ENCODE peak calls at places on chromosomes 5 and 9, in six cellular contexts. One of them, this sample, is unnamed.
A peak's percentile ranks its signal among the peaks of the same experiment; 100 is the strongest.

GRCh38 chr5:83632874-83633273 is 87.8 kb downstream of the HAPLN1 start:
- DNase-seq in left ventricle myocardium inferior: no peak
- DNase-seq in PC-9: peak; percentile 74
- DNase-seq in AG04450: peak; percentile 60
- DNase-seq in IMR-90: peak; percentile 84
- DNase-seq in adrenal gland: no peak
- DNase-seq in this sample: no peak

GRCh38 chr5:172885594-172886340 is 51.7 kb downstream of the ERGIC1 start:
- DNase-seq in AG04450: no peak
- DNase-seq in left ventricle myocardium inferior: no peak
- DNase-seq in IMR-90: no peak
- DNase-seq in PC-9: no peak
- DNase-seq in adrenal gland: peak; percentile 57
- DNase-seq in this sample: peak; percentile 76

GRCh38 chr5:952597-953271 is 55.9 kb upstream of the NKD2 start:
- DNase-seq in adrenal gland: no peak
- DNase-seq in AG04450: no peak
- DNase-seq in left ventricle myocardium inferior: no peak
- DNase-seq in IMR-90: no peak
- DNase-seq in PC-9: no peak
- DNase-seq in this sample: no peak

GRCh38 chr9:104743377-104743985 is 4.0 kb upstream of the NIPSNAP3A start:
- DNase-seq in adrenal gland: peak; percentile 27
- DNase-seq in PC-9: peak; percentile 35
- DNase-seq in AG04450: peak; percentile 21
- DNase-seq in IMR-90: peak; percentile 73
- DNase-seq in left ventricle myocardium inferior: no peak
- DNase-seq in this sample: no peak

GRCh38 chr9:29556317-29556716 is 1983.0 kb upstream of the C9orf72 start:
- DNase-seq in AG04450: no peak
- DNase-seq in left ventricle myocardium inferior: no peak
- DNase-seq in PC-9: no peak
- DNase-seq in IMR-90: no peak
- DNase-seq in adrenal gland: peak; percentile 29
- DNase-seq in this sample: no peak

GRCh38 chr5:179258922-179259730 is 86.1 kb downstream of the ADAMTS2 start:
- DNase-seq in left ventricle myocardium inferior: no peak
- DNase-seq in AG04450: no peak
- DNase-seq in adrenal gland: no peak
- DNase-seq in IMR-90: peak; percentile 72
- DNase-seq in PC-9: no peak
- DNase-seq in this sample: no peak

GRCh38 chr9:33510264-33511183 is 13.5 kb upstream of the ANKRD18B start:
- DNase-seq in adrenal gland: peak; percentile 66
- DNase-seq in PC-9: peak; percentile 28
- DNase-seq in left ventricle myocardium inferior: peak; percentile 72
- DNase-seq in IMR-90: peak; percentile 62
- DNase-seq in AG04450: no peak
- DNase-seq in this sample: peak; percentile 68

GRCh38 chr5:143217065-143217803 is 186.3 kb downstream of the NR3C1 start:
- DNase-seq in IMR-90: peak; percentile 27
- DNase-seq in PC-9: no peak
- DNase-seq in left ventricle myocardium inferior: no peak
- DNase-seq in adrenal gland: no peak
- DNase-seq in AG04450: no peak
- DNase-seq in this sample: no peak

GRCh38 chr5:167167191-167167590 is 1124.3 kb upstream of the WWC1 start:
- DNase-seq in AG04450: no peak
- DNase-seq in PC-9: no peak
- DNase-seq in IMR-90: no peak
- DNase-seq in adrenal gland: no peak
- DNase-seq in left ventricle myocardium inferior: no peak
- DNase-seq in this sample: no peak

GRCh38 chr9:4857163-4857562 is 64.4 kb downstream of the RCL1 start:
- DNase-seq in IMR-90: no peak
- DNase-seq in adrenal gland: no peak
- DNase-seq in PC-9: no peak
- DNase-seq in left ventricle myocardium inferior: no peak
- DNase-seq in AG04450: no peak
- DNase-seq in this sample: no peak

GRCh38 chr9:138096192-138096845 is 218.7 kb downstream of the CACNA1B start:
- DNase-seq in adrenal gland: no peak
- DNase-seq in left ventricle myocardium inferior: no peak
- DNase-seq in IMR-90: no peak
- DNase-seq in PC-9: no peak
- DNase-seq in AG04450: no peak
- DNase-seq in this sample: no peak

GRCh38 chr9:125825762-125826161 is 78.6 kb downstream of the PBX3 start:
- DNase-seq in AG04450: no peak
- DNase-seq in adrenal gland: no peak
- DNase-seq in IMR-90: no peak
- DNase-seq in PC-9: no peak
- DNase-seq in left ventricle myocardium inferior: no peak
- DNase-seq in this sample: no peak

GRCh38 chr5:60718186-60718892 is 18.4 kb upstream of the DEPDC1B start:
- DNase-seq in PC-9: no peak
- DNase-seq in IMR-90: no peak
- DNase-seq in left ventricle myocardium inferior: no peak
- DNase-seq in AG04450: no peak
- DNase-seq in adrenal gland: no peak
- DNase-seq in this sample: no peak

GRCh38 chr5:96893342-96893741 is 17.0 kb downstream of the ERAP2 start:
- DNase-seq in left ventricle myocardium inferior: no peak
- DNase-seq in adrenal gland: no peak
- DNase-seq in PC-9: no peak
- DNase-seq in AG04450: peak; percentile 45
- DNase-seq in IMR-90: peak; percentile 90
- DNase-seq in this sample: no peak

GRCh38 chr5:59542841-59543825 is 350.4 kb downstream of the PDE4D start:
- DNase-seq in AG04450: no peak
- DNase-seq in adrenal gland: peak; percentile 3
- DNase-seq in PC-9: no peak
- DNase-seq in IMR-90: no peak
- DNase-seq in left ventricle myocardium inferior: peak; percentile 49
- DNase-seq in this sample: peak; percentile 80

GRCh38 chr5:169651526-169651925 is 14.5 kb downstream of the DOCK2 start:
- DNase-seq in adrenal gland: no peak
- DNase-seq in left ventricle myocardium inferior: no peak
- DNase-seq in AG04450: no peak
- DNase-seq in IMR-90: no peak
- DNase-seq in PC-9: no peak
- DNase-seq in this sample: no peak

GRCh38 chr9:116166713-116167112 is 13.1 kb downstream of the PAPPA start:
- DNase-seq in IMR-90: no peak
- DNase-seq in PC-9: no peak
- DNase-seq in AG04450: no peak
- DNase-seq in left ventricle myocardium inferior: no peak
- DNase-seq in adrenal gland: no peak
- DNase-seq in this sample: no peak

GRCh38 chr5:61933787-61934626 is 372.0 kb upstream of the KIF2A start:
- DNase-seq in AG04450: peak; percentile 1
- DNase-seq in adrenal gland: peak; percentile 74
- DNase-seq in left ventricle myocardium inferior: no peak
- DNase-seq in IMR-90: peak; percentile 29
- DNase-seq in PC-9: peak; percentile 41
- DNase-seq in this sample: no peak

GRCh38 chr9:2963307-2963706 is 119.4 kb upstream of the PUM3 start:
- DNase-seq in left ventricle myocardium inferior: no peak
- DNase-seq in PC-9: no peak
- DNase-seq in AG04450: no peak
- DNase-seq in adrenal gland: no peak
- DNase-seq in IMR-90: no peak
- DNase-seq in this sample: no peak

GRCh38 chr5:912356-913091 is 19.8 kb downstream of the TRIP13 start:
- DNase-seq in left ventricle myocardium inferior: no peak
- DNase-seq in IMR-90: peak; percentile 96
- DNase-seq in adrenal gland: peak; percentile 76
- DNase-seq in AG04450: peak; percentile 76
- DNase-seq in PC-9: peak; percentile 95
- DNase-seq in this sample: no peak

GRCh38 chr9:37650873-37651768 is at the start of gene FRMPD1:
- DNase-seq in PC-9: peak; percentile 59
- DNase-seq in left ventricle myocardium inferior: peak; percentile 65
- DNase-seq in IMR-90: peak; percentile 14
- DNase-seq in adrenal gland: peak; percentile 71
- DNase-seq in AG04450: no peak
- DNase-seq in this sample: peak; percentile 85

GRCh38 chr9:87606921-87607521 is 109.4 kb downstream of the DAPK1 start:
- DNase-seq in AG04450: no peak
- DNase-seq in left ventricle myocardium inferior: no peak
- DNase-seq in adrenal gland: no peak
- DNase-seq in IMR-90: peak; percentile 59
- DNase-seq in PC-9: peak; percentile 31
- DNase-seq in this sample: no peak

GRCh38 chr9:87603854-87604490 is 106.3 kb downstream of the DAPK1 start:
- DNase-seq in adrenal gland: no peak
- DNase-seq in AG04450: no peak
- DNase-seq in left ventricle myocardium inferior: no peak
- DNase-seq in PC-9: no peak
- DNase-seq in IMR-90: no peak
- DNase-seq in this sample: no peak

GRCh38 chr9:87605676-87606075 is 108.0 kb downstream of the DAPK1 start:
- DNase-seq in PC-9: no peak
- DNase-seq in adrenal gland: no peak
- DNase-seq in left ventricle myocardium inferior: no peak
- DNase-seq in AG04450: no peak
- DNase-seq in IMR-90: no peak
- DNase-seq in this sample: no peak

GRCh38 chr9:87602933-87603643 is 105.4 kb downstream of the DAPK1 start:
- DNase-seq in IMR-90: no peak
- DNase-seq in left ventricle myocardium inferior: no peak
- DNase-seq in adrenal gland: no peak
- DNase-seq in AG04450: no peak
- DNase-seq in PC-9: no peak
- DNase-seq in this sample: no peak

DNA sequence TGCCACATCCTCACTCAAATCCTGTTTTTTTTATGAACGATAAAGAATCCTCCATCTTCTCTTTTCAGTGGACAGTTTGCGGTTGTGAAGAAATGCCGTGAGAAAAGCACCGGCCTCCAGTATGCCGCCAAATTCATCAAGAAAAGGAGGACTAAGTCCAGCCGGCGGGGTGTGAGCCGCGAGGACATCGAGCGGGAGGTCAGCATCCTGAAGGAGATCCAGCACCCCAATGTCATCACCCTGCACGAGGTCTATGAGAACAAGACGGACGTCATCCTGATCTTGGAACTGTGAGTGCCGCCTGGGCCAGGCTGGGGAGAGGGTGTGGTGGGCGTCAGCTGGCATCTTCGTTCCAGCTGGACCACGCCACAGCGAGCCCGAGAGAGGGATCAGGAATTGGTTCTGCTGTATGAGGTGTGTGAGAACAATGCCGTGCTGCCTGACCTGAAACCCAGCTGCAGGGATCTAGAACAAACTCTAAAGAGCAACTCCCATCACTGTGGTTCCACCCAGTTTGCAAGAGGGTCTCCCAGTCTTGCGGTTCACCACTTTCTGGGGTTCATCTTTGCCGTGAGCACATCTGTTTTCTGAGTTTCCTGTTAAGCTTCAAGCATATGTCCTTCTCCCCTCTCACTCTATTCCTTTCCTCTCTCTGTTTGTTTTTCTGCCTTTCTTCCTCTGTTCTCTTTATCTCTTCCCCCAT is 107.4 kb downstream of the DAPK1 start:
- DNase-seq in left ventricle myocardium inferior: no peak
- DNase-seq in PC-9: no peak
- DNase-seq in AG04450: no peak
- DNase-seq in IMR-90: no peak
- DNase-seq in adrenal gland: no peak
- DNase-seq in this sample: no peak
- H3K27ac ChIP-seq in left ventricle myocardium inferior: no peak overlapping the region
- H3K27ac ChIP-seq in PC-9: no peak overlapping the region
- H3K27ac ChIP-seq in AG04450: no peak overlapping the region
- H3K27ac ChIP-seq in IMR-90: no peak overlapping the region
- H3K27ac ChIP-seq in adrenal gland: no peak overlapping the region
- H3K27ac ChIP-seq in this sample: no peak overlapping the region

DNA sequence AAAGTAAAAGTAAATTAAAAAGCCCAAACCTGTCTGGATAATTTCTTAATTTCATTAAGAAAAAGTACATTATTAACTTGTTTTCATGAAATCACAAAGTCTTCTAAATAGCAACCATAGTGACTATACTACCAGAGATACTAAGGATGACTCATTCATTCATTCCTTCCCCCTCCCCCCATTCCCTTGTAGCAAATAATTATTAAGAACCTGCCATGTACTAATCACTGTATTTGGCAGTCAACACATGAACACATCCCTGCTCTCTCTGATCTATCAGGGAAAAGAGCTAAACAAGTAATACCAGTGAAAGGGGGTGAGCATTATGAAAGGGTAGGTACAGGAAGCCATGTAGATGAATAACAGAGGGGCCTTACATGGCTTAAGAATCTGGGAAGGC is 203.9 kb downstream of the CWC27 start:
- DNase-seq in AG04450: no peak
- DNase-seq in IMR-90: peak; percentile 26
- DNase-seq in adrenal gland: no peak
- DNase-seq in left ventricle myocardium inferior: no peak
- DNase-seq in PC-9: no peak
- DNase-seq in this sample: no peak
- H3K27ac ChIP-seq in AG04450: no peak overlapping the region
- H3K27ac ChIP-seq in IMR-90: no peak overlapping the region
- H3K27ac ChIP-seq in adrenal gland: no peak overlapping the region
- H3K27ac ChIP-seq in left ventricle myocardium inferior: no peak overlapping the region
- H3K27ac ChIP-seq in PC-9: no peak overlapping the region
- H3K27ac ChIP-seq in this sample: no peak overlapping the region

GRCh38 chr5:176995896-176996767 is 10.4 kb downstream of the UIMC1 start:
- DNase-seq in adrenal gland: no peak
- DNase-seq in PC-9: no peak
- DNase-seq in AG04450: no peak
- DNase-seq in IMR-90: peak; percentile 79
- DNase-seq in left ventricle myocardium inferior: no peak
- DNase-seq in this sample: no peak

GRCh38 chr5:176998828-176999227 is 7.8 kb downstream of the UIMC1 start:
- DNase-seq in IMR-90: no peak
- DNase-seq in left ventricle myocardium inferior: no peak
- DNase-seq in AG04450: no peak
- DNase-seq in adrenal gland: no peak
- DNase-seq in PC-9: no peak
- DNase-seq in this sample: no peak

GRCh38 chr5:176994460-176995121 is 12.0 kb downstream of the UIMC1 start:
- DNase-seq in PC-9: peak; percentile 40
- DNase-seq in adrenal gland: peak; percentile 90
- DNase-seq in AG04450: no peak
- DNase-seq in left ventricle myocardium inferior: peak; percentile 29
- DNase-seq in IMR-90: peak; percentile 60
- DNase-seq in this sample: no peak

GRCh38 chr5:176995122-176995490 is 11.5 kb downstream of the UIMC1 start:
- DNase-seq in IMR-90: no peak
- DNase-seq in AG04450: no peak
- DNase-seq in PC-9: no peak
- DNase-seq in left ventricle myocardium inferior: no peak
- DNase-seq in adrenal gland: peak; percentile 15
- DNase-seq in this sample: no peak

GRCh38 chr5:176996780-176997179 is 9.8 kb downstream of the UIMC1 start:
- DNase-seq in AG04450: no peak
- DNase-seq in adrenal gland: no peak
- DNase-seq in PC-9: no peak
- DNase-seq in IMR-90: no peak
- DNase-seq in left ventricle myocardium inferior: no peak
- DNase-seq in this sample: no peak
- H3K27ac ChIP-seq in AG04450: no peak overlapping the region
- H3K27ac ChIP-seq in adrenal gland: peak overlapping the region; percentile 90
- H3K27ac ChIP-seq in PC-9: peak overlapping the region; percentile 96
- H3K27ac ChIP-seq in IMR-90: no peak overlapping the region
- H3K27ac ChIP-seq in left ventricle myocardium inferior: peak overlapping the region; percentile 73
- H3K27ac ChIP-seq in this sample: no peak overlapping the region

GRCh38 chr9:71678999-71679398 is 89.3 kb downstream of the CEMIP2 start:
- DNase-seq in adrenal gland: no peak
- DNase-seq in IMR-90: no peak
- DNase-seq in left ventricle myocardium inferior: no peak
- DNase-seq in AG04450: no peak
- DNase-seq in PC-9: no peak
- DNase-seq in this sample: no peak
- H3K27ac ChIP-seq in adrenal gland: no peak overlapping the region
- H3K27ac ChIP-seq in IMR-90: no peak overlapping the region
- H3K27ac ChIP-seq in left ventricle myocardium inferior: no peak overlapping the region
- H3K27ac ChIP-seq in AG04450: no peak overlapping the region
- H3K27ac ChIP-seq in PC-9: peak overlapping the region; percentile 92
- H3K27ac ChIP-seq in this sample: no peak overlapping the region